ENCODE peak calls at places on chromosome 11, in ten cellular contexts. N is stomach, U is H9, A is IMR-90, V is cardiac muscle cell, F is aorta, S is psoas muscle, E is heart right ventricle, L is mesendoderm, Z is esophagus muscularis mucosa. O is an unnamed sample. For H3K27me3 and H3K4me1, the result is how much of the 10 kb centered on the place peaks cover.

GRCh38 chr11:18802381-18803257 is 11.0 kb upstream of the PTPN5 start:
- DNase-seq in E (no peak), N (peak), V (peak), S (no peak), F (no peak), Z (peak), U (peak), A (peak), L (peak), O (no peak)

GRCh38 chr11:84212467-84213390 is 926.6 kb upstream of the CCDC90B start:
- DNase-seq in A (no peak), S (no peak), F (no peak), L (no peak), V (no peak), N (no peak), U (no peak), Z (no peak), E (no peak), O (no peak)

GRCh38 chr11:64359712-64360402 is 895 bp downstream of the RPS6KA4 start:
- DNase-seq in N (peak), L (no peak), S (no peak), E (no peak), A (no peak), V (no peak), U (no peak), F (peak), Z (no peak), O (no peak)

GRCh38 chr11:119015054-119015611 is 3.0 kb downstream of the RPS25 start:
- DNase-seq in Z (no peak), U (no peak), N (no peak), V (no peak), L (no peak), A (no peak), F (no peak), E (no peak), S (no peak), O (no peak)

GRCh38 chr11:8566613-8567210 is 27.3 kb downstream of the STK33 start:
- DNase-seq in L (peak), Z (no peak), A (peak), U (no peak), V (peak), E (no peak), S (no peak), N (no peak), F (no peak), O (no peak)

GRCh38 chr11:82902086-82902485 is 550 bp downstream of the DDIAS start:
- DNase-seq in U (no peak), S (no peak), L (no peak), Z (no peak), E (no peak), F (no peak), A (no peak), N (no peak), V (no peak), O (no peak)

GRCh38 chr11:76206327-76207081 is at the start of gene WNT11:
- DNase-seq in V (peak), E (peak), F (peak), L (peak), N (peak), U (peak), Z (no peak), A (no peak), S (peak), O (no peak)

GRCh38 chr11:28903716-28904115 is 795.5 kb downstream of the METTL15 start:
- DNase-seq in N (no peak), L (no peak), E (no peak), U (no peak), F (no peak), V (peak), A (peak), Z (no peak), S (no peak), O (no peak)

GRCh38 chr11:28878025-28878424 is 769.8 kb downstream of the METTL15 start:
- DNase-seq in U (no peak), S (no peak), V (no peak), L (no peak), Z (no peak), N (no peak), A (peak), F (no peak), E (no peak), O (no peak)

GRCh38 chr11:72953631-72954030 is 139.4 kb downstream of the ATG16L2 start:
- DNase-seq in Z (no peak), L (no peak), S (no peak), U (no peak), F (no peak), N (no peak), A (no peak), E (no peak), V (no peak), O (no peak)

GRCh38 chr11:12170501-12170900 is 60.1 kb downstream of the MICAL2 start:
- DNase-seq in Z (no peak), L (no peak), F (no peak), S (no peak), E (no peak), U (no peak), A (no peak), N (no peak), V (no peak), O (no peak)

GRCh38 chr11:57111646-57112045 is 70.1 kb upstream of the LRRC55 start:
- DNase-seq in V (no peak), A (no peak), L (no peak), U (no peak), E (no peak), F (no peak), N (no peak), Z (no peak), S (no peak), O (no peak)

GRCh38 chr11:65440831-65441499 is 18.4 kb downstream of the NEAT1 start:
- DNase-seq in V (no peak), N (no peak), A (peak), F (no peak), L (no peak), E (no peak), S (no peak), U (no peak), Z (no peak), O (no peak)

GRCh38 chr11:122724520-122724919 is 69.0 kb downstream of the UBASH3B start:
- DNase-seq in Z (no peak), F (no peak), N (no peak), L (peak), U (no peak), S (no peak), E (no peak), V (no peak), A (peak), O (no peak)

GRCh38 chr11:121416909-121417567 is 35.1 kb upstream of the SORL1 start:
- DNase-seq in L (no peak), N (peak), A (peak), V (no peak), F (peak), U (no peak), Z (peak), S (peak), E (peak), O (peak)

GRCh38 chr11:125079151-125079877 is 16.2 kb downstream of the SLC37A2 start:
- DNase-seq in Z (no peak), S (no peak), V (no peak), A (no peak), U (no peak), L (no peak), F (no peak), N (no peak), E (no peak), O (no peak)

GRCh38 chr11:62881579-62882427 is 1.1 kb downstream of the SLC3A2 start:
- DNase-seq in F (peak), L (peak), V (peak), Z (peak), U (no peak), S (peak), E (peak), N (peak), A (peak), O (peak)

GRCh38 chr11:76568621-76569020 is 101.9 kb downstream of the LRRC32 start:
- DNase-seq in E (no peak), L (no peak), V (no peak), N (no peak), Z (no peak), U (no peak), F (no peak), S (no peak), A (no peak), O (no peak)

DNA sequence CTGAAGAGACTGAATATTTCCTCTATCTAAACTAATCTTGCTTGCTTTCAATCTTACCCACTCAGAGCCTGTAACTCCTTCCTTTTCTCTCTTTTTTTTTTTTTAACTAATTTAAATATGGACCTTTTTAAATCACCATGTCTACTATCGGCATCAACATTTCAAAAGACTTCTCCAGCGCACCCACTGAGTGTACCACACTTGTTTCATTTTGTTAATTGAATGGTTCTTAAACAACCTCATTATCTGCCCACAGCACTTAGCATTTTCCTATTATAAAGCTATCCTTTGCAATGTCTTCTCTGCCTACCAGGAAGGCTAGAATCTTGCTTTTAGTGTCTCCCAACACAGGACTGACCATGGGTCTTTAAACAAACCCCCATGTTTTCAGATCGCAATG is 1212.4 kb downstream of the LRRC4C start:
- DNase-seq in A (no peak), L (no peak), S (no peak), V (no peak), Z (no peak), U (no peak), E (no peak), N (no peak), F (no peak), O (no peak)
- H3K27ac ChIP-seq in A (no peak), L (no peak), S (no peak), V (no peak), Z (no peak), U (no peak), E (no peak), N (no peak), F (no peak), O (no peak)

DNA sequence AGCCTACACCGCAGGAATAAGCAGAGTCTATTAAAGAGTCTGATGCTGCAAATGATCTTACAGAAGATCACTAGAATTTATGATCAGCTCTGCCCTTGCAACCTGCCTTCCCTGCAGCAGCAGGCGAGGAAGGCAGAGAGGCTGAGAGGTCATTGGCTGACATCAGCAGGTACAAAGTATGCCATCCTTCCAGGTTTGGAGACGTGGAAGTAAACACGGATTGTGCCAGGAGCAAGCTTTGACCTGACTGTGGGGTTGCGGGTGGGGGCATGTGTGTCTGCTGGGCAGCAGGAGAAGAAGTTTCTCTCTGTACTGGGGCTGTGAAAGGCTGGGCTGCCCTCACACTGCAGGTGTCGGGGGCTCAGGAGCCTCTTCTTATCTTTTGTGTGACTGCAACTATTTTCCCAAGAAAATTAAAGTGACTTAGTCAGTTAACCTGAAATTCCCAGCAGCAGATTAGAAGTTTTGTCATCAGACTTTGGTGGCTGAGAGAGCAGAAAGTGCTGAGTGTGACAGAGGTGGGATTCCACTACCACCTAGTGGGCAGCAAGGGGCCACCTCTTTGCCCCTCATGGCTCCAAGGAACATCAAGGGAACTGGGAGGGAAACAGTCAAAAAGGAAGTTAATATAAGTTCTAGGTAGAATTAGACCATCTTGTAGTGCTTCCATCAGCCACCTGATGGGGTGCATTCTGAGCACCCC is 565.9 kb downstream of the ETS1 start:
- DNase-seq in A (no peak), Z (no peak), U (peak), E (no peak), V (peak), S (no peak), F (no peak), L (peak), N (no peak), O (no peak)
- H3K27me3 ChIP-seq in A (under half), Z (under half), U (under half), E (under half), V (under half), S (under half), F (under half), L (under half), N (under half), O (under half)

DNA sequence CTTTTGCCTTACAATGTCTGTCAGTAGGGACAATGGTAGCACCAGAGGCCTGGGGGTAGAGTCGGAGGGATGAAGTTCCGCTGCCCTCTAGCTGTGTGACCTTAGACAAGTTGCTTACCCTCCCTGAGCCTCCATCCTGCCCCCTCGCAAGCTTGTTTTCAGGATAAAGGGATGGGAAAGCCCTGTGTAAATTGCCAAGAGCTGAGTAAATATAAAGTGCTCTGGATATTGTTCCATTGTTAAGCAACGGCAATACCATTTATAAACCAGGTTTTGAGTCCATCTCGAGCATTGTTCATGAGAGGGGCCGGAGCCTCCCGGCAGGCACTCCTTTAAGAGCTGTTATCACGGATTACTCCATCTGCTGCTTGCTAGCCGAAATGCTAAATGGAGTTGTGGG is 72.9 kb downstream of the ZBTB16 start:
- DNase-seq in L (peak), V (no peak), E (no peak), S (no peak), N (no peak), U (no peak), Z (no peak), F (peak), A (no peak), O (no peak)
- H3K4me1 ChIP-seq in L (under half), V (under half), E (half or more), S (half or more), N (half or more), U (under half), Z (half or more), F (under half), A (under half), O (under half)

GRCh38 chr11:68459886-68460740 is 439 bp upstream of the PPP6R3 start:
- DNase-seq in L (peak), N (peak), E (peak), S (peak), U (peak), V (peak), Z (peak), A (peak), F (peak), O (peak)
- H3K27ac ChIP-seq in L (peak), N (peak), E (peak), S (peak), U (peak), V (peak), Z (peak), A (peak), F (peak), O (peak)

GRCh38 chr11:79437981-79438630 is 2.7 kb downstream of the TENM4 start:
- DNase-seq in E (no peak), U (peak), F (peak), L (peak), N (no peak), A (peak), S (no peak), V (peak), Z (no peak), O (no peak)
- H3K27me3 ChIP-seq in E (half or more), U (under half), F (under half), L (under half), N (half or more), A (under half), S (half or more), V (under half), Z (under half), O (under half)

DNA sequence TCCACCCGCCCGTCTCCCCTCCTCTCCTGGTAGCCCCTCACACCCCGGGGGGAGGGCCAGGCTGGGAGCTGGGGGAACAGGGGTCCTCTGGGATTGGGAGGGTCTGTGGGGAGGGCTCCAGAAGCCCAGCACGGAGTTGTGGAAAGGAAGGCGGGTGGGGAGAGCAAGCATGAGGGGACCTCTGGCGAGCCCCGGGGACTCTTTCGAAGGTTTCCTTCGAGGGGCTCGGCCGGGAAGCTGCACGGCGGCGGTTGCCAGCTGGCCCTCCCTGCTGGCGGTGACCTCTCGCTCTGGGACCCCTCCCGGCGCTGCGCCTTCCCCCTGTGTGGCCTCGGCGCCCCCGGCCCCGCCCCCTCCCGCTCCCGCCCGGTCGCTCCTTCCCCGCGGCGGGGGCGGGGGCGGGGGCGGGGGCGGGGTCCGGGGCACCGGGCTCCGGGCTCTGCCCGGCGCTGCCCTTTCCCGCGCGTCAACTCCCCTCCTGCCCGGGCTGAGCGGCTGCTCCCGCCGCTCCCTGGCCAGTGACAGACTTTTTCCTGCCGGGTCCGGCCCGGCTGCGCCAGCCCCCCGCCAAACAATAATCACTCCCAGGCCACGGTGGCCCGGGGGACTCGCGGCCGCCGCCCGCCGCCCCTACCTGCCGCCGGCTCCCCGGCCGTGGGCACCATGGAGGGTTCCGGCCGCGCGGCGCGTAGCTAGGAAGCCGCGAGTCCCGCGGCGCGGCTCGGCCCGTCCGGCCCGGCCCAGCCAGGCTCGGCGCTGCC is 986 bp downstream of the CLCF1 start:
- DNase-seq in L (no peak), U (no peak), V (peak), E (peak), A (no peak), F (no peak), N (no peak), Z (no peak), S (peak), O (no peak)
- H3K4me1 ChIP-seq in L (under half), U (under half), V (under half), E (under half), A (under half), F (under half), N (under half), Z (half or more), S (under half), O (half or more)

O was measured in effector memory CD4-positive, alpha-beta T cell.